ENCODE peak calls at places on chromosomes 2 and 18, in five cellular contexts. I is K562; E is CD4-positive, CD25-positive, alpha-beta regulatory T cell; G is brain microvascular endothelial cell; J is MM.1S. N is an unnamed sample.

GRCh38 chr2:20065885-20066602 is 14.6 kb upstream of the LAPTM4A start:
- DNase-seq in I (no peak), E (no peak), G (peak; percentile 39), J (peak; percentile 57), N (no peak)

GRCh38 chr18:28175930-28176673 is 828 bp downstream of the CDH2 start:
- DNase-seq in I (no peak), E (no peak), G (no peak), J (peak; percentile 31), N (no peak)

GRCh38 chr2:174786066-174786725 is 21.9 kb upstream of the CHRNA1 start:
- DNase-seq in I (no peak), E (no peak), G (no peak), J (no peak), N (no peak)

GRCh38 chr2:199554026-199554425 is 96.3 kb upstream of the SATB2 start:
- DNase-seq in I (no peak), E (no peak), G (no peak), J (no peak), N (no peak)

GRCh38 chr2:201116959-201117734 is 1.2 kb downstream of the CFLAR start:
- DNase-seq in I (no peak), E (peak; percentile 91), G (peak; percentile 81), J (peak; percentile 90), N (peak; percentile 67)

GRCh38 chr18:63676526-63676925 is 14.8 kb upstream of the SERPINB3 start:
- DNase-seq in I (no peak), E (no peak), G (no peak), J (peak; percentile 53), N (no peak)

GRCh38 chr2:237626813-237627451 is 455 bp upstream of the LRRFIP1 start:
- DNase-seq in I (no peak), E (no peak), G (no peak), J (no peak), N (no peak)

GRCh38 chr2:72325592-72326422 is 178.1 kb upstream of the CYP26B1 start:
- DNase-seq in I (peak; percentile 24), E (peak; percentile 5), G (peak; percentile 6), J (peak; percentile 16), N (no peak)

GRCh38 chr2:28393115-28393836 is 618 bp downstream of the FOSL2 start:
- DNase-seq in I (peak; percentile 68), E (peak; percentile 71), G (peak; percentile 62), J (peak; percentile 50), N (peak; percentile 52)

GRCh38 chr2:238243496-238244076 is 3.7 kb upstream of the HES6 start:
- DNase-seq in I (no peak), E (no peak), G (no peak), J (no peak), N (no peak)

GRCh38 chr2:96869824-96870630 is at the start of gene SEMA4C:
- DNase-seq in I (peak; percentile 81), E (peak; percentile 23), G (no peak), J (no peak), N (peak; percentile 78)

GRCh38 chr2:38164881-38165280 is 88.9 kb upstream of the CYP1B1 start:
- DNase-seq in I (no peak), E (no peak), G (no peak), J (no peak), N (no peak)

GRCh38 chr2:56287974-56288373 is 104.2 kb downstream of the CCDC85A start:
- DNase-seq in I (no peak), E (no peak), G (no peak), J (no peak), N (no peak)

GRCh38 chr18:10101293-10101701 is 187.5 kb downstream of the VAPA start:
- DNase-seq in I (no peak), E (no peak), G (peak; percentile 10), J (no peak), N (no peak)

GRCh38 chr2:195162194-195162593 is 494.8 kb upstream of the SLC39A10 start:
- DNase-seq in I (no peak), E (no peak), G (no peak), J (no peak), N (no peak)

GRCh38 chr2:171595896-171596295 is 73.6 kb downstream of the CYBRD1 start:
- DNase-seq in I (no peak), E (no peak), G (peak; percentile 89), J (no peak), N (no peak)

GRCh38 chr2:229901819-229902218 is 20.0 kb downstream of the TRIP12 start:
- DNase-seq in I (peak; percentile 13), E (no peak), G (peak; percentile 59), J (no peak), N (no peak)

GRCh38 chr2:128308284-128308731 is 10.4 kb downstream of the HS6ST1 start:
- DNase-seq in I (no peak), E (no peak), G (no peak), J (no peak), N (no peak)

GRCh38 chr18:59054892-59055291 is 84.8 kb upstream of the SEC11C start:
- DNase-seq in I (no peak), E (no peak), G (no peak), J (no peak), N (no peak)

GRCh38 chr2:10283106-10284062 is 19.3 kb upstream of the HPCAL1 start:
- DNase-seq in I (peak; percentile 82), E (no peak), G (peak; percentile 70), J (no peak), N (no peak)

GRCh38 chr2:24930768-24931167 is 10.7 kb upstream of the ADCY3 start:
- DNase-seq in I (no peak), E (no peak), G (no peak), J (peak; percentile 89), N (no peak)

GRCh38 chr2:70995227-70995729 is 605 bp upstream of the TEX261 start:
- DNase-seq in I (peak; percentile 50), E (peak; percentile 75), G (no peak), J (peak; percentile 82), N (peak; percentile 62)

GRCh38 chr18:50847192-50847591 is 27.4 kb upstream of the MRO start:
- DNase-seq in I (no peak), E (peak; percentile 3), G (peak; percentile 74), J (no peak), N (no peak)

GRCh38 chr2:19843992-19844515 is 57.7 kb downstream of the TTC32 start:
- DNase-seq in I (no peak), E (no peak), G (no peak), J (no peak), N (no peak)

GRCh38 chr2:9975805-9976447 is 24.4 kb downstream of the GRHL1 start:
- DNase-seq in I (peak; percentile 30), E (no peak), G (peak; percentile 97), J (no peak), N (no peak)

GRCh38 chr18:77448046-77448445 is 198.4 kb downstream of the GALR1 start:
- DNase-seq in I (no peak), E (no peak), G (no peak), J (no peak), N (no peak)

GRCh38 chr2:96159084-96159830 is 14.0 kb upstream of the DUSP2 start:
- DNase-seq in I (no peak), E (peak; percentile 92), G (no peak), J (no peak), N (peak; percentile 39)

GRCh38 chr2:36680012-36680411 is 16.5 kb upstream of the VIT start:
- DNase-seq in I (no peak), E (no peak), G (no peak), J (no peak), N (no peak)

GRCh38 chr2:151361674-151362380 is 4.4 kb downstream of the TNFAIP6 start:
- DNase-seq in I (no peak), E (no peak), G (no peak), J (no peak), N (no peak)

GRCh38 chr2:203787954-203788353 is 79.6 kb upstream of the CTLA4 start:
- DNase-seq in I (no peak), E (no peak), G (no peak), J (peak; percentile 15), N (no peak)

GRCh38 chr2:27308359-27308875 is at the start of gene UCN:
- DNase-seq in I (peak; percentile 32), E (no peak), G (peak; percentile 54), J (no peak), N (no peak)

GRCh38 chr2:107595749-107596148 is 230.9 kb upstream of the RGPD4 start:
- DNase-seq in I (no peak), E (no peak), G (peak; percentile 66), J (no peak), N (no peak)

DNA sequence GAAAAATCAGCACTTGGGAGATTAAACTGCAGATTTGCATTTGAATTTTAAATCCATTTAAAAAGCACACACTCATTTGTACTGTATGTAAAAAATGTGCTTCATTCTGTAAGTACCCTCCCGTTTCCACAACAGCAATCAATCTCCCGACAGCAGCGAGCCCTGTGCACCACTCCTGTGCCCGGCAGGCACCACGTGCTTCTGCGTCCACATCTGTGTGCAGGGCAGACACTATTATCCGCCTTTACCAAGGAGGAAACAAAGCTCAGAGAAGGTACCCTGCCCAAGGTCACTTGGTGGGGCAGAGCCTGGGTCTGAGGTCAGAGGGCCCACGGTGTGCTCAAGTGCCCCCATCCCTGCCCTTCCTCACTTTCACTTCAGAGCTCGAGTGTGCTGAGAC is 7.5 kb downstream of the HSBP1L1 start:
- DNase-seq in I (no peak), E (no peak), G (no peak), J (no peak), N (no peak)
- H3K36me3 ChIP-seq in I (peaks cover 70% of the 10 kb centered on the region), E (peaks cover 38% of the 10 kb centered on the region), G (peaks cover 31% of the 10 kb centered on the region), J (peaks cover 16% of the 10 kb centered on the region), N (peaks cover 53% of the 10 kb centered on the region)

DNA sequence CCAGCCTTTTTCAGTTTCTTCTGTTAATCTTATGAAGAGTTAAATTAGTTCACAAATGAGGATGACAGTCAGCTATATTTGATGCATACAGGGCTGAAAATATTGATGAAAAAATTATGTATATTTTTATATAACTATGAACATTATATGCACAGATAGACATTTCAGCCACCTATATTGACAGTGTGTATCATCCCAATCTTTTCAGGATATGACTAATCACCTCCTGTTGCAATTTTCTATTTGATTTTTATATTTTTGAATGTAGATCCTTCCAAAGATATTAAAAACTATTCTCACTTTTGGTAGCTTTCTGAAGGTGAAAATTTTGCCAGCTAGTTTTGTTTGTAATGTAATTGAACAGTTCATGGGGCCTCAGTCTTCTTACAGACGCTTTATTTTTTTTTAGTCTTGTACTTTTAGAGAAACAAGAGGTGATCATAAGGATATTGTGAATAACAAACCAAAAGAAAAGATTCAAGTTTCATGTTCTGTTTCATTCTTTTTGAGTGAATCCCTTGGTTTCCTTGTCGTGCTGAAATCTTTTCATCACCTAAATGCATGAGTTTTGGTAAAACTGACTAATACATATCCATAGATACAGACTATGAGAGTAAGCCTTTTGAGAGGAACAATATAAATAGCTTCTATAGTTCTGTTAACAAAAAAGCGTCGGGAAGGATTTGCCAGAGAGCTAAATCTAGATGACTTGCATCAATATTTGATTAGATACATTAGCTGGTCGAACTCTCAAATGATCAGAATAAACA is 123.1 kb downstream of the ARHGAP15 start:
- DNase-seq in I (no peak), E (no peak), G (no peak), J (no peak), N (no peak)
- H3K4me3 ChIP-seq in I (no peak overlapping the region), E (peak overlapping the region; percentile 37), G (no peak overlapping the region), J (no peak overlapping the region), N (peak overlapping the region; percentile 2)

GRCh38 chr2:160351978-160352377 is 141.6 kb downstream of the RBMS1 start:
- DNase-seq in I (no peak), E (no peak), G (peak; percentile 50), J (no peak), N (no peak)
- H3K27ac ChIP-seq in I (no peak overlapping the region), E (no peak overlapping the region), G (peak overlapping the region; percentile 57), J (no peak overlapping the region), N (no peak overlapping the region)

DNA sequence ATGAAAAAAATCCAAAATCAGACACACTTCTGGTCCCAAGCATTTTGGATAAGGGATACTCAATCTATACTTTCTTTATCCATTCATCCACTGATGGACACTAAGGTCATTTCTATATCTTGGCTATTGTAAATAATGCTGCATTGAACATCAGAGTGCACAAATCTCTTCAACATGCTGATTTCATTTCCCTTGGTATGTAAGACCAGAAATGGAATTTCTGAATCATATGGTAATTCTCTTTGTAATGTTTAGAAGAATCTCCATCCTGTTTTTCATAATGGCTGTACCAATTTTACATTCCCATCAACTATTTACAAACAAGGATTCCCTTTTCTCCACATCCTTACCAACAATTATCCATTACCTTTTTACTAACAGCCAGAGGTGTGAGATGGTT is 33.7 kb upstream of the MCM6 start:
- DNase-seq in I (no peak), E (no peak), G (no peak), J (no peak), N (no peak)
- H3K36me3 ChIP-seq in I (peaks cover 71% of the 10 kb centered on the region), E (peaks cover 47% of the 10 kb centered on the region), G (peaks cover 6% of the 10 kb centered on the region), J (peaks cover 4% of the 10 kb centered on the region), N (peaks cover 32% of the 10 kb centered on the region)